ENCODE peak calls at places on chromosomes 7 and 10, in four cellular contexts. One of them, this sample, is unnamed.

GRCh38 chr7:158442260-158442659 is 145.4 kb downstream of the PTPRN2 start:
- DNase-seq in AG08396: no peak
- DNase-seq in mesothelial cell of epicardium: no peak
- DNase-seq in HCEC 1CT: no peak
- DNase-seq in this sample: peak

GRCh38 chr10:84537447-84537931 is 209.1 kb downstream of the CCSER2 start:
- DNase-seq in AG08396: peak
- DNase-seq in HCEC 1CT: peak
- DNase-seq in mesothelial cell of epicardium: no peak
- DNase-seq in this sample: peak

GRCh38 chr10:114631678-114632417 is 26.2 kb downstream of the ABLIM1 start:
- DNase-seq in mesothelial cell of epicardium: peak
- DNase-seq in HCEC 1CT: no peak
- DNase-seq in AG08396: peak
- DNase-seq in this sample: peak

GRCh38 chr10:11578802-11579255 is 32.6 kb downstream of the USP6NL start:
- DNase-seq in HCEC 1CT: no peak
- DNase-seq in AG08396: no peak
- DNase-seq in mesothelial cell of epicardium: no peak
- DNase-seq in this sample: no peak

GRCh38 chr10:112634096-112634830 is 187.2 kb downstream of the VTI1A start:
- DNase-seq in HCEC 1CT: no peak
- DNase-seq in AG08396: no peak
- DNase-seq in mesothelial cell of epicardium: no peak
- DNase-seq in this sample: peak

GRCh38 chr10:15385552-15386455 is 14.7 kb upstream of the FAM171A1 start:
- DNase-seq in AG08396: no peak
- DNase-seq in HCEC 1CT: no peak
- DNase-seq in mesothelial cell of epicardium: no peak
- DNase-seq in this sample: no peak

GRCh38 chr10:33487014-33487776 is 152.7 kb upstream of the NRP1 start:
- DNase-seq in AG08396: peak
- DNase-seq in mesothelial cell of epicardium: no peak
- DNase-seq in HCEC 1CT: peak
- DNase-seq in this sample: peak

GRCh38 chr10:47334627-47335026 is 12.4 kb downstream of the GDF2 start:
- DNase-seq in AG08396: no peak
- DNase-seq in HCEC 1CT: no peak
- DNase-seq in mesothelial cell of epicardium: no peak
- DNase-seq in this sample: no peak